ENCODE peak calls at places on chromosomes 12 and 14, in five cellular contexts. E is K562, C is GM12878, B is H1, D is HepG2. O is an unnamed sample.

GRCh38 chr14:59215353-59215752 is 26.9 kb downstream of the DAAM1 start:
- DNase-seq in E (no peak), C (no peak), D (peak), B (no peak), O (no peak)

GRCh38 chr14:85165091-85165490 is 364.9 kb upstream of the FLRT2 start:
- DNase-seq in B (no peak), D (no peak), E (no peak), C (no peak), O (peak)

GRCh38 chr14:84770030-84770429 is 759.9 kb upstream of the FLRT2 start:
- DNase-seq in D (no peak), E (no peak), C (no peak), B (no peak), O (no peak)

GRCh38 chr12:46492471-46493351 is 120.1 kb upstream of the SLC38A2 start:
- DNase-seq in D (peak), B (no peak), E (no peak), C (no peak), O (peak)

GRCh38 chr14:69056389-69056788 is 77.3 kb upstream of the ACTN1 start:
- DNase-seq in B (no peak), E (no peak), C (no peak), D (no peak), O (no peak)

GRCh38 chr12:100553851-100554404 is 19.6 kb upstream of the GAS2L3 start:
- DNase-seq in D (peak), E (no peak), C (no peak), B (no peak), O (peak)

GRCh38 chr12:25670076-25671055 is 117.3 kb upstream of the LMNTD1 start:
- DNase-seq in B (no peak), C (no peak), E (no peak), D (no peak), O (no peak)

GRCh38 chr14:69005432-69006148 is 26.5 kb upstream of the ACTN1 start:
- DNase-seq in E (no peak), C (no peak), B (no peak), D (peak), O (peak)

GRCh38 chr12:126033746-126034145 is 968.5 kb downstream of the AACS start:
- DNase-seq in D (peak), C (no peak), E (no peak), B (no peak), O (no peak)

DNA sequence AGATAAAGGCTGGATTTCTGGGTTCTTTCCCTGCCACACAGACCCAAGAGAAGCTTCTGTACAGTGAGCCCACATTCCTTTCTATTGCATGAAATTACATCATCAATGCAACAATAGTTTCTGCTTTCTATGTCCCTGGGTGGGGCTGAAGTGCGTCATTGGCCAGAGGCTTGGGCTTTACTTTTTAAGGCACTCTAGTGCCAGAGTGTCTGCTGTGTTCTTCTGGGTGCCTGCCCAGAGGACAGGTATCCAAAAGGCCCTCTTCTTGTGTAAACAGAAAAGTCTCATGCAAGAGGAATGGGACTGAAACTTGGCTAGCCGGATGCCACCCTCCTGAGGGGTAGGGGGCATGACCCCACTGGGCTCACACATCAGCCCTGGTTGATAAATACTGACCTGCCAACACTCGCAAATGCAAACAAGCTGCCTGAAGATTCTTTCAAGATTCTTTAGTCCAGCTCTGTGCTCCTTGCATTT is 5.9 kb downstream of the KRT86 start:
- DNase-seq in E (no peak), B (no peak), D (peak), C (no peak), O (peak)
- TF ChIP-seq EP300 in E (peak), B (no peak), D (no peak), C (no peak), O (peak)

GRCh38 chr14:44453433-44454171 is 53.5 kb downstream of the FSCB start:
- DNase-seq in B (no peak), C (no peak), D (no peak), E (no peak), O (no peak)
- TF ChIP-seq HDAC2 in B (no peak), C (no peak), D (no peak), E (no peak), O (no peak)

DNA sequence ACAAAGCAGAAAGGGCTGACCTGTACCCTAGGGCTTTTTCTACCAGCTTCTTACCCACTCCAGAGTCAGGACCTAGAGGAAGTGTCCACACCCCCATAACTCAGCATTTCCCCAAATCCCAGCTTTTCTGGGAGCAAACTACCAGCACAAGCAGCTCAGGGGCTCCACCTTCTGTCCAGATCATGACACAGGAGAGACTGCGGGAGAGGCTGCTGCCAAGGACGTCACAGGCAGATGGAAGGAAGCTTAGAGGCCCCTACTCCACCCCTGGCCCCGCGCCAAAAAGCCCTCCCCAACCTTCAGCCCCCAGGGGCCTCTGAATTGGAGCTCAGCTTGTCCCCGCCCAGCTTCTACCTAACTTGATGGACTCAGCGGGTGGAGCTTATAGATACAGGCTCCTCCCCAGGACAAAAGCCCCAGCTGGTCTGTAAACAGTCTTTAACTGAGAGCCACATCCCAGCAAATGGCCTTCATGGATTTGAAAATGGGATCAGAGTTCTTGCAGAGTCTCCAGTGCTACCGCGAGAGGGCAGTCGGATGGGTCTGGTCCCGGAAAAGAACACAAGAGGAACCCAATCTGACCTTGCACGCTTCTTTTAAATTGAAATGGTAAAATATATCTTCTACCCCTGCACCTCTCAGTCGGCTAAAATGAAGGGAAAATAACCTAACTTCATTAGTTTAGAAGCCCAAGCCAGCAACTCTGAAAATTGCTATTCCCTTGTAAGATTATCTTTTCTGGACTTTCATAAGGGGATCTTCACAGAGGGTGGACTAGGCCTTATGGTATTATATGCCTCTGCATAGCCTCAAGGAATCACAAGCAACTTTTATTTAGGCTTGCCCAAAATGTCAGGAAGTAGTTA is 6.8 kb upstream of the BAZ2A start:
- DNase-seq in B (peak), D (peak), E (peak), C (peak), O (peak)
- TF ChIP-seq EP300 in B (peak), D (peak), E (peak), C (no peak), O (no peak)

GRCh38 chr14:41606249-41607118 is at the start of gene LRFN5:
- DNase-seq in C (no peak), E (no peak), B (no peak), D (no peak), O (no peak)
- TF ChIP-seq HDAC2 in C (no peak), E (no peak), B (peak), D (no peak), O (no peak)

DNA sequence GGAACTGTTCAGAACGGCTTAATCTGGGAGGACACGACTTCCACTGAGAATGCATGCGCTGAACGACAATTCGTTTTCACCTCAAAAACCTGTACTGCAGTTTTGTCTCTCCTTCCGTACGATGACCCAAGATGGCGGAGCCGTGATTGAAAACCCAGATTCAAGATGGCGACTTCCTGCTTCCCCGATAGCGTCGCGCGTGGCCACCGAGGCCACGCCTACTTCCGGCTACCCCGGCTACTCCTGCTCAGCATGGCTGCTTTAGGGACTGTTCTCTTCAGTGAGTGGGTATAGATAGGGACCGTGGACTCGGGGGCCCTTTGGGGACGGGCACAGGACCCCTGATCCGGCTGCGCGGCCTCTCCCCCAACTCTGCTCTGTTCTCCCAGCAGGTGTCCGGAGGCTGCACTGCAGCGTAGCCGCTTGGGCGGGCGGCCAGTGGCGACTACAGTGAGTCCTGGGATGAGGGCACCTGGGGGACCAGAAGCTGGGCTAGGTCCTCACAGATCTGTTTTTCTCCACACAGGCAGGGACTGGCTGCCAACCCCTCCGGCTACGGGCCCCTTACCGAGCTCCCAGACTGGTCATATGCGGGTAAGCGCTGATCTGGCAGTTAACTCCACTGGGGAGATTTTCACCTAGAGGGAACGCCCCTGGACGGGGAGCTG is at the start of gene MRPL52:
- DNase-seq in D (peak), E (peak), B (no peak), C (no peak), O (peak)
- TF ChIP-seq EP300 in D (no peak), E (no peak), B (peak), C (no peak), O (no peak)

GRCh38 chr14:24803933-24804494 is 170.0 kb upstream of the GZMB start:
- DNase-seq in E (no peak), D (no peak), C (no peak), B (no peak), O (no peak)

GRCh38 chr14:24804813-24805212 is 170.8 kb upstream of the GZMB start:
- DNase-seq in D (peak), C (no peak), B (no peak), E (no peak), O (no peak)

GRCh38 chr14:24801024-24801423 is 167.0 kb upstream of the GZMB start:
- DNase-seq in B (no peak), E (no peak), C (no peak), D (no peak), O (no peak)

GRCh38 chr14:24798911-24799310 is 164.9 kb upstream of the GZMB start:
- DNase-seq in B (no peak), E (no peak), C (peak), D (no peak), O (no peak)

DNA sequence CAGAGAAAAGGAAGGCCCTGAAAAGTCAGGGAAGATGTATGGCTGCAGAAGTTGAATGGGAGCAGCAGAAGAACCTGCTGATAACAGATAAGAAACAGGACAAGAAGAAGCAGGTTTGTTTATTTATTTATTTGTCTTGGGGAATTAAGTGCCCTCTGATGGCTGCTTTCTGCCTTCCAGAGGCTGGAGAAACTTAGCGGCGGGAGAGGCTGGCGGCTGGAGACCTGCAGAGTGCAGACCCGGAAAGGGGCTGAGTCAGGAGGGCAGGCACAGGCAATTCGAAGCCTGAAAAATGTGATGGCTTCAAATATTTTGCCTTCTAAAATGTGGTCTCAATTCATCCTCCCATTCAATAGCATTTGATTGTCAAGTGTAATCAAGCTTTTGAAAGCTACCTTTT is 168.2 kb upstream of the GZMB start:
- DNase-seq in E (no peak), C (no peak), D (no peak), B (peak), O (no peak)
- TF ChIP-seq HDAC2 in E (no peak), C (no peak), D (no peak), B (no peak), O (no peak)

DNA sequence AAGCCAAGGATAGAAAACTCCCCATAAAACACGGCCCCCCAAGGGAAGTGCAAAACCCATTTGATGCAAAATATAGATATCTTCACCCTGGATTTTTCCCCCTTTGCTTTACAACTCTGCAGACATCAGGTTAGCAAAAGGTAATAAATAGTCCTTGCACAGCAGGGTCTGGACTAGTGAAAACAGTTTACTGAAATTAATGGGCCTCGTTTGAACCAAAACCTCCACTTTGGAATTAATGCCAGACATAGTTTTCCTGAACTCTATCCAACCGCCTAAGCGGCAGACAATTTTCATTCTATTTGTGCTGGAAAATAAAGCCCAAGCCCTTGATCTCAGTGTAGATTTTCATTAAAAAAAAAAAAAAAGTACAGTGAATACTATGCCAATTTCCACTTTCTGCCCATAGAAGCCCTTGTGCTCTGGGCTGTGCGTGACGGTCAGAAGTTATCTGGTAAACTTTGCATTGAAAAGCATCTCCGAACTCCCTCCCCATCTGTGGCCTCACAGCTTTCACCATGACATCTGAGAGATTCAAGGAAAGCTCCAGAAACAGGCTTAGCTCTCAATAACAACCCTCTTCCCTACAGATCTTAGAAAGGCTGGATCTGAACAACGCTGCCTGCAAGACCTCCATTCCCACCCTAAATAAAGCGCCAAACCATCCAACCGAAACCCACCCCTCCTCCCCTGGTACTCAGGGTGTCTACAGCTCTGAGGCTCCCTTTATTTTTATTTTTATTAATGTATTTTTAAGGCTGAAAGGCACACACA is 11.0 kb upstream of the IRF2BPL start:
- DNase-seq in E (no peak), B (no peak), D (no peak), C (no peak), O (no peak)
- TF ChIP-seq EP300 in E (no peak), B (no peak), D (no peak), C (no peak), O (no peak)

O was measured in A549.